ENCODE peak calls at places on chromosomes 11 and 22, in nine cellular contexts. One of them, this sample, is unnamed.

GRCh38 chr11:27443746-27444465 is 28.7 kb downstream of the LGR4 start:
- DNase-seq in kidney: no peak
- DNase-seq in endothelial cell of umbilical vein: no peak
- DNase-seq in MM.1S: no peak
- DNase-seq in keratinocyte: no peak
- DNase-seq in IMR-90: no peak
- DNase-seq in PC-3: no peak
- DNase-seq in SK-N-SH: no peak
- DNase-seq in H1: no peak
- DNase-seq in this sample: no peak

GRCh38 chr11:43644626-43645299 is 35.8 kb upstream of the HSD17B12 start:
- DNase-seq in kidney: no peak
- DNase-seq in endothelial cell of umbilical vein: no peak
- DNase-seq in MM.1S: peak; percentile 10
- DNase-seq in keratinocyte: no peak
- DNase-seq in IMR-90: peak; percentile 3
- DNase-seq in PC-3: peak; percentile 19
- DNase-seq in SK-N-SH: no peak
- DNase-seq in H1: no peak
- DNase-seq in this sample: no peak

GRCh38 chr22:50173983-50174355 is 3.4 kb downstream of the PANX2 start:
- DNase-seq in kidney: no peak
- DNase-seq in endothelial cell of umbilical vein: no peak
- DNase-seq in MM.1S: no peak
- DNase-seq in keratinocyte: no peak
- DNase-seq in IMR-90: no peak
- DNase-seq in PC-3: no peak
- DNase-seq in SK-N-SH: no peak
- DNase-seq in H1: no peak
- DNase-seq in this sample: no peak

GRCh38 chr11:62025429-62026105 is 58.1 kb upstream of the FTH1 start:
- DNase-seq in kidney: peak; percentile 77
- DNase-seq in endothelial cell of umbilical vein: peak; percentile 94
- DNase-seq in MM.1S: peak; percentile 11
- DNase-seq in keratinocyte: peak; percentile 73
- DNase-seq in IMR-90: peak; percentile 91
- DNase-seq in PC-3: peak; percentile 92
- DNase-seq in SK-N-SH: no peak
- DNase-seq in H1: no peak
- DNase-seq in this sample: no peak

GRCh38 chr11:65852508-65853248 is 5.3 kb downstream of the CFL1 start:
- DNase-seq in kidney: peak; percentile 80
- DNase-seq in endothelial cell of umbilical vein: no peak
- DNase-seq in MM.1S: no peak
- DNase-seq in keratinocyte: no peak
- DNase-seq in IMR-90: no peak
- DNase-seq in PC-3: no peak
- DNase-seq in SK-N-SH: peak; percentile 36
- DNase-seq in H1: no peak
- DNase-seq in this sample: no peak

GRCh38 chr11:21768388-21768787 is 424.5 kb upstream of the ANO5 start:
- DNase-seq in kidney: no peak
- DNase-seq in endothelial cell of umbilical vein: no peak
- DNase-seq in MM.1S: no peak
- DNase-seq in keratinocyte: no peak
- DNase-seq in IMR-90: no peak
- DNase-seq in PC-3: no peak
- DNase-seq in SK-N-SH: no peak
- DNase-seq in H1: no peak
- DNase-seq in this sample: no peak

GRCh38 chr22:21951062-21951461 is 1.6 kb downstream of the PPM1F start:
- DNase-seq in kidney: no peak
- DNase-seq in endothelial cell of umbilical vein: no peak
- DNase-seq in MM.1S: no peak
- DNase-seq in keratinocyte: no peak
- DNase-seq in IMR-90: no peak
- DNase-seq in PC-3: no peak
- DNase-seq in SK-N-SH: no peak
- DNase-seq in H1: no peak
- DNase-seq in this sample: no peak

GRCh38 chr11:97361812-97362378 is 972.1 kb downstream of the JRKL start:
- DNase-seq in kidney: no peak
- DNase-seq in endothelial cell of umbilical vein: no peak
- DNase-seq in MM.1S: no peak
- DNase-seq in keratinocyte: no peak
- DNase-seq in IMR-90: no peak
- DNase-seq in PC-3: peak; percentile 81
- DNase-seq in SK-N-SH: no peak
- DNase-seq in H1: no peak
- DNase-seq in this sample: no peak

GRCh38 chr11:39459606-39460005 is 1999.8 kb downstream of the LRRC4C start:
- DNase-seq in kidney: no peak
- DNase-seq in endothelial cell of umbilical vein: no peak
- DNase-seq in MM.1S: no peak
- DNase-seq in keratinocyte: no peak
- DNase-seq in IMR-90: no peak
- DNase-seq in PC-3: no peak
- DNase-seq in SK-N-SH: no peak
- DNase-seq in H1: no peak
- DNase-seq in this sample: no peak

GRCh38 chr22:28316014-28316413 is 363.6 kb downstream of the TTC28 start:
- DNase-seq in kidney: no peak
- DNase-seq in endothelial cell of umbilical vein: peak; percentile 57
- DNase-seq in MM.1S: no peak
- DNase-seq in keratinocyte: peak; percentile 59
- DNase-seq in IMR-90: no peak
- DNase-seq in PC-3: no peak
- DNase-seq in SK-N-SH: no peak
- DNase-seq in H1: no peak
- DNase-seq in this sample: no peak

GRCh38 chr11:85740464-85741400 is 54.7 kb upstream of the CCDC89 start:
- DNase-seq in kidney: no peak
- DNase-seq in endothelial cell of umbilical vein: no peak
- DNase-seq in MM.1S: no peak
- DNase-seq in keratinocyte: no peak
- DNase-seq in IMR-90: no peak
- DNase-seq in PC-3: peak; percentile 22
- DNase-seq in SK-N-SH: no peak
- DNase-seq in H1: no peak
- DNase-seq in this sample: no peak

GRCh38 chr11:112652786-112653390 is 308.3 kb upstream of the NCAM1 start:
- DNase-seq in kidney: no peak
- DNase-seq in endothelial cell of umbilical vein: no peak
- DNase-seq in MM.1S: no peak
- DNase-seq in keratinocyte: no peak
- DNase-seq in IMR-90: peak; percentile 10
- DNase-seq in PC-3: no peak
- DNase-seq in SK-N-SH: no peak
- DNase-seq in H1: no peak
- DNase-seq in this sample: no peak

GRCh38 chr11:84384637-84385227 is 1098.6 kb upstream of the CCDC90B start:
- DNase-seq in kidney: no peak
- DNase-seq in endothelial cell of umbilical vein: peak; percentile 44
- DNase-seq in MM.1S: peak; percentile 45
- DNase-seq in keratinocyte: no peak
- DNase-seq in IMR-90: peak; percentile 34
- DNase-seq in PC-3: peak; percentile 73
- DNase-seq in SK-N-SH: peak; percentile 25
- DNase-seq in H1: no peak
- DNase-seq in this sample: peak; percentile 79

GRCh38 chr11:88284306-88285057 is 53.1 kb downstream of the CTSC start:
- DNase-seq in kidney: no peak
- DNase-seq in endothelial cell of umbilical vein: peak; percentile 88
- DNase-seq in MM.1S: no peak
- DNase-seq in keratinocyte: no peak
- DNase-seq in IMR-90: peak; percentile 19
- DNase-seq in PC-3: no peak
- DNase-seq in SK-N-SH: no peak
- DNase-seq in H1: no peak
- DNase-seq in this sample: no peak

GRCh38 chr11:77303328-77303727 is 1.8 kb upstream of the GDPD4 start:
- DNase-seq in kidney: no peak
- DNase-seq in endothelial cell of umbilical vein: no peak
- DNase-seq in MM.1S: no peak
- DNase-seq in keratinocyte: no peak
- DNase-seq in IMR-90: no peak
- DNase-seq in PC-3: no peak
- DNase-seq in SK-N-SH: peak; percentile 21
- DNase-seq in H1: no peak
- DNase-seq in this sample: no peak

GRCh38 chr22:27848005-27848404 is 46.4 kb upstream of the MN1 start:
- DNase-seq in kidney: no peak
- DNase-seq in endothelial cell of umbilical vein: no peak
- DNase-seq in MM.1S: no peak
- DNase-seq in keratinocyte: no peak
- DNase-seq in IMR-90: no peak
- DNase-seq in PC-3: no peak
- DNase-seq in SK-N-SH: no peak
- DNase-seq in H1: no peak
- DNase-seq in this sample: peak; percentile 31

DNA sequence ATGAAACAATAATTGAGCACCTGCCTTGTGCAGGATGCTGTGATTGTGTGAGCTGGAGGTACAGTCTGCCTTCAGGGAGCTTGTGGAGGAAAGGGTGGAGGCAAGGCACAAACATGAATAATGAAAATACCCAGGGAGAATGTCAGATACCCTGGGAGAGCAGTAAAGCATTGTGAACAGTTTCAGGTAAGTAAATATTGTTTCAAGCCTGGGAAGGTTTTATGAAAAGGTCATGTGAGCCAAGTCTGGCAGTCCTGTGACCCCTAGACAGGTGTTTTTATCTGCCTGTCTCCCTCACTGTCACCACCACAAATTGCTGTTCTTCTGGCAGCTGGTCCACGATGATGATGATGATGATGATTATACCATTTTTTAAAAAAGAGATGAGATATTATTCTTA is 32.0 kb downstream of the SPECC1L start:
- DNase-seq in kidney: no peak
- DNase-seq in endothelial cell of umbilical vein: no peak
- DNase-seq in MM.1S: no peak
- DNase-seq in keratinocyte: no peak
- DNase-seq in IMR-90: no peak
- DNase-seq in PC-3: no peak
- DNase-seq in SK-N-SH: no peak
- DNase-seq in H1: no peak
- DNase-seq in this sample: no peak
- H3K4me3 ChIP-seq in kidney: no peak overlapping the region
- H3K4me3 ChIP-seq in endothelial cell of umbilical vein: no peak overlapping the region
- H3K4me3 ChIP-seq in MM.1S: no peak overlapping the region
- H3K4me3 ChIP-seq in keratinocyte: no peak overlapping the region
- H3K4me3 ChIP-seq in IMR-90: no peak overlapping the region
- H3K4me3 ChIP-seq in PC-3: no peak overlapping the region
- H3K4me3 ChIP-seq in SK-N-SH: no peak overlapping the region
- H3K4me3 ChIP-seq in H1: no peak overlapping the region
- H3K4me3 ChIP-seq in this sample: no peak overlapping the region

DNA sequence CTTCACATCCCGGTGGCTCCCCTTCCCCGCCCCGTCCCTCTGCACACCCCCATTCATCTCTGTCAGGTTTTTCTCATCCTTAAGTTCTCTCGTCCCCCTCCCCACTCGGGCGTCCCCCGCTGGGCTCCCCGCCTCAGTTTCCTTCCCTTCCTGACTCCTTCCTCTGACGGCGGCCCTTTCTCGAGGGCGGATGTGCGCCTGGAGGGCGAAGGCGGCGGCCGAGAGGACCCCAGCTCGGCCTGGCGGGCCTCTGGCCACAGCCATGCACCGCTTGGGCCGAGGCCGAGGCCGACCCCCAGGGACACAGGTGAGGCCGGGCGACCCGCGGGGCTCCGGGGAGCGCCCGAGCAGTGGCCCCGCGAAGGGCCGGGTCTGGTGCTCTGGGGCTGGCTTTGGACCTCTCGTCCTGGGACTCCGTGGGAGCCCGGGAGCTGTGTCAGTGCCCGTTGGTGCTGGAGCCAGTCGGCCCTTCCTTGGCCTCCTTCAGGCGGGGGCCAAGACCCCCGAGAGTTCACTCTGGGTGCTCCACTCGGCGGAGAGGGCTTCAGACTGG is 2.9 kb downstream of the PHLDB1 start:
- DNase-seq in kidney: no peak
- DNase-seq in endothelial cell of umbilical vein: peak; percentile 29
- DNase-seq in MM.1S: no peak
- DNase-seq in keratinocyte: no peak
- DNase-seq in IMR-90: no peak
- DNase-seq in PC-3: no peak
- DNase-seq in SK-N-SH: no peak
- DNase-seq in H1: no peak
- DNase-seq in this sample: peak; percentile 81
- TF ChIP-seq CTCF in kidney: no peak
- TF ChIP-seq CTCF in endothelial cell of umbilical vein: no peak
- TF ChIP-seq CTCF in MM.1S: no peak
- TF ChIP-seq CTCF in keratinocyte: no peak
- TF ChIP-seq CTCF in IMR-90: no peak
- TF ChIP-seq CTCF in PC-3: no peak
- TF ChIP-seq CTCF in SK-N-SH: no peak
- TF ChIP-seq CTCF in H1: no peak
- TF ChIP-seq CTCF in this sample: no peak

DNA sequence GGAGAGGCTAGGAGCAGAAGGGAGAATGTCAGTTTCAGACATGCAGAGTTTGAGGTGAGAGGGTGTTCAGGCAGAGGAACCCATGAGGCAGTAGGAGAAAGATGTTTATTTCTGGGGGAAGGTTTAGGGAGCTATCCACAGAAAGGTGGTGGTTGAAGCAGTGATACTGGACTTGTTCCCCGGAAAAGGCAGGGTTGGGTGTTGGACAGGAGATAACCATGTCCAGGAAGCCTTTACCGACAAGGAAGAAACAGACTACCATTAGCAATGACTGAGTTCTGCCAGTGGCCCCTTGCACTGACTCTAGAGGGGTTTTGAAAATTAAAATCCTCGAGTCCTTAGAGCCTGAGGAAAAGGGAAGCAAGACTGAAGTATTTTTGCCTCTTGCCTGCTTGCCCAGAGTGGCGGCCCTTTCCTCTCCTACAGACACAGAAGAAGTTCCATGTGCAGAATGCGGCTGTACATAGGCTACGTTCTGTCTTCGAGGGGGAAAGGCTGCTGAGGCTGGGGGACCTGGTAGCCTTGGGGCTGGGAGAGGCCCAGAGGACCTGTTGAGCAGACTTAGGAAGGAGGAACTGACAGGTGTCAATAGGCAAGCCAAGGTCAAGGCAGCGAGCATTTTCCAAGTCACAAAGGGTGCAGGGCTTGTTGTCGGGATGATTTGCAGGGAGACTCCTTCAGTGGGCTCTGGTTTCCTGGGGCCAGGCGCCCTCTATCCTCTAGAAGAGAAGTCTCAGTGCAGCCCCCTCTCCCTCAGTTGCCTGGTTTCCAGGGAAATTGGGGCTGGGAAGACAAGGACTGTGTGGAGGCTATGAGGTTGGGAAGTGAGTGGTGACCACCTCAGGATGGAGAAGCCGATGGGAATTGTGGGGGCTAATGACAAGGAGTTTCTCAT is 146.7 kb downstream of the LDLRAD3 start:
- DNase-seq in kidney: no peak
- DNase-seq in endothelial cell of umbilical vein: no peak
- DNase-seq in MM.1S: no peak
- DNase-seq in keratinocyte: no peak
- DNase-seq in IMR-90: no peak
- DNase-seq in PC-3: no peak
- DNase-seq in SK-N-SH: no peak
- DNase-seq in H1: no peak
- DNase-seq in this sample: peak; percentile 56
- H3K9ac ChIP-seq in kidney: no peak overlapping the region
- H3K9ac ChIP-seq in endothelial cell of umbilical vein: no peak overlapping the region
- H3K9ac ChIP-seq in MM.1S: no peak overlapping the region
- H3K9ac ChIP-seq in keratinocyte: no peak overlapping the region
- H3K9ac ChIP-seq in IMR-90: peak overlapping the region; percentile 36
- H3K9ac ChIP-seq in PC-3: no peak overlapping the region
- H3K9ac ChIP-seq in SK-N-SH: no peak overlapping the region
- H3K9ac ChIP-seq in H1: no peak overlapping the region
- H3K9ac ChIP-seq in this sample: no peak overlapping the region

GRCh38 chr11:64743591-64744543 is at the start of gene RASGRP2:
- DNase-seq in kidney: peak; percentile 93
- DNase-seq in endothelial cell of umbilical vein: peak; percentile 30
- DNase-seq in MM.1S: no peak
- DNase-seq in keratinocyte: no peak
- DNase-seq in IMR-90: no peak
- DNase-seq in PC-3: peak; percentile 40
- DNase-seq in SK-N-SH: peak; percentile 84
- DNase-seq in H1: no peak
- DNase-seq in this sample: peak; percentile 95
- H3K4me3 ChIP-seq in kidney: peak within 1 kb of the TSS; percentile 48
- H3K4me3 ChIP-seq in endothelial cell of umbilical vein: peak within 1 kb of the TSS; percentile 49
- H3K4me3 ChIP-seq in MM.1S: peak within 1 kb of the TSS; percentile 63
- H3K4me3 ChIP-seq in keratinocyte: no peak within 1 kb of the TSS
- H3K4me3 ChIP-seq in IMR-90: peak within 1 kb of the TSS; percentile 36
- H3K4me3 ChIP-seq in PC-3: peak within 1 kb of the TSS; percentile 70
- H3K4me3 ChIP-seq in SK-N-SH: peak within 1 kb of the TSS; percentile 56
- H3K4me3 ChIP-seq in H1: peak within 1 kb of the TSS; percentile 51
- H3K4me3 ChIP-seq in this sample: peak within 1 kb of the TSS; percentile 45

This sample was measured in endodermal cell.